ENCODE peak calls at places on chromosomes 4 and X, in four cellular contexts. B is tibial nerve, R is A549, C is breast epithelium. X is an unnamed sample.
A peak's percentile ranks its signal among the peaks of the same experiment; 100 is the strongest.

GRCh38 chr4:125244848-125245450 is 69.8 kb upstream of the FAT4 start:
- DNase-seq in B (no peak), C (no peak), R (no peak), X (no peak)

GRCh38 chr4:8217246-8217511 is 18.1 kb downstream of the SH3TC1 start:
- DNase-seq in C (no peak), B (no peak), R (no peak), X (no peak)

GRCh38 chrX:38513087-38513742 is 48.1 kb upstream of the TSPAN7 start:
- DNase-seq in C (no peak), R (peak; percentile 3), B (no peak), X (no peak)

GRCh38 chr4:181264908-181265307 is 978.3 kb upstream of the TENM3 start:
- DNase-seq in B (no peak), C (no peak), R (no peak), X (no peak)

GRCh38 chr4:37715889-37716402 is 29.8 kb upstream of the RELL1 start:
- DNase-seq in R (no peak), C (no peak), B (no peak), X (no peak)

GRCh38 chrX:6170424-6170823 is 58.2 kb downstream of the NLGN4X start:
- DNase-seq in R (no peak), B (no peak), C (no peak), X (no peak)

GRCh38 chrX:108123591-108124366 is 32.2 kb downstream of the ATG4A start:
- DNase-seq in C (no peak), B (no peak), R (no peak), X (no peak)

GRCh38 chr4:113974467-113974866 is 5.0 kb downstream of the ARSJ start:
- DNase-seq in C (no peak), R (no peak), B (no peak), X (no peak)

GRCh38 chr4:2254665-2255500 is 7.0 kb downstream of the MXD4 start:
- DNase-seq in R (no peak), B (peak; percentile 4), C (no peak), X (peak; percentile 24)

GRCh38 chr4:47374477-47374876 is 89.0 kb downstream of the COMMD8 start:
- DNase-seq in R (no peak), C (no peak), B (no peak), X (no peak)

GRCh38 chrX:103831803-103832544 is at the start of gene RAB9B:
- DNase-seq in B (peak; percentile 13), C (peak; percentile 52), R (no peak), X (peak; percentile 63)

GRCh38 chrX:130091976-130092522 is 18.2 kb downstream of the ELF4 start:
- DNase-seq in B (no peak), C (no peak), R (no peak), X (peak; percentile 61)

GRCh38 chr4:3291411-3291968 is 1.3 kb upstream of the RGS12 start:
- DNase-seq in C (peak; percentile 81), B (no peak), R (no peak), X (peak; percentile 78)

GRCh38 chr4:97500423-97500822 is 642.9 kb downstream of the STPG2 start:
- DNase-seq in B (no peak), C (no peak), R (no peak), X (no peak)

GRCh38 chrX:110248582-110248981 is 69.3 kb downstream of the AMMECR1 start:
- DNase-seq in C (no peak), B (no peak), R (no peak), X (no peak)

GRCh38 chrX:108114541-108114940 is 23.0 kb downstream of the ATG4A start:
- DNase-seq in C (no peak), R (no peak), B (no peak), X (no peak)

GRCh38 chr4:687048-687974 is 1.6 kb downstream of the SLC49A3 start:
- DNase-seq in B (peak; percentile 80), R (peak; percentile 87), C (peak; percentile 89), X (peak; percentile 99)

GRCh38 chr4:109729563-109730293 is at the start of gene PLA2G12A:
- DNase-seq in R (peak; percentile 56), B (peak; percentile 48), C (peak; percentile 88), X (peak; percentile 71)

GRCh38 chr4:41217020-41217333 is 2.6 kb upstream of the APBB2 start:
- DNase-seq in B (no peak), R (no peak), C (no peak), X (no peak)

GRCh38 chr4:41217373-41217772 is 3.0 kb upstream of the APBB2 start:
- DNase-seq in C (no peak), R (no peak), B (no peak), X (no peak)

GRCh38 chr4:41215155-41215554 is 813 bp upstream of the APBB2 start:
- DNase-seq in R (no peak), C (no peak), B (no peak), X (no peak)

GRCh38 chr4:41215969-41216293 is 1.6 kb upstream of the APBB2 start:
- DNase-seq in C (no peak), R (peak; percentile 21), B (no peak), X (no peak)

GRCh38 chr4:41216294-41217019 is 2.1 kb upstream of the APBB2 start:
- DNase-seq in B (peak; percentile 40), C (peak; percentile 67), R (peak; percentile 87), X (peak; percentile 83)
- TF ChIP-seq POLR2A in B (no peak), C (peak; percentile 35), R (peak; percentile 51), X (peak; percentile 75)

GRCh38 chr4:53103489-53103888 is 241.4 kb downstream of the RASL11B start:
- DNase-seq in R (no peak), C (no peak), B (no peak), X (no peak)

GRCh38 chr4:53100801-53101581 is 238.9 kb downstream of the RASL11B start:
- DNase-seq in B (no peak), C (no peak), R (no peak), X (no peak)

GRCh38 chr4:53105313-53105712 is 243.2 kb downstream of the RASL11B start:
- DNase-seq in R (no peak), C (no peak), B (no peak), X (no peak)
- H3K27ac ChIP-seq in R (no peak overlapping the region), C (no peak overlapping the region), B (no peak overlapping the region), X (no peak overlapping the region)

DNA sequence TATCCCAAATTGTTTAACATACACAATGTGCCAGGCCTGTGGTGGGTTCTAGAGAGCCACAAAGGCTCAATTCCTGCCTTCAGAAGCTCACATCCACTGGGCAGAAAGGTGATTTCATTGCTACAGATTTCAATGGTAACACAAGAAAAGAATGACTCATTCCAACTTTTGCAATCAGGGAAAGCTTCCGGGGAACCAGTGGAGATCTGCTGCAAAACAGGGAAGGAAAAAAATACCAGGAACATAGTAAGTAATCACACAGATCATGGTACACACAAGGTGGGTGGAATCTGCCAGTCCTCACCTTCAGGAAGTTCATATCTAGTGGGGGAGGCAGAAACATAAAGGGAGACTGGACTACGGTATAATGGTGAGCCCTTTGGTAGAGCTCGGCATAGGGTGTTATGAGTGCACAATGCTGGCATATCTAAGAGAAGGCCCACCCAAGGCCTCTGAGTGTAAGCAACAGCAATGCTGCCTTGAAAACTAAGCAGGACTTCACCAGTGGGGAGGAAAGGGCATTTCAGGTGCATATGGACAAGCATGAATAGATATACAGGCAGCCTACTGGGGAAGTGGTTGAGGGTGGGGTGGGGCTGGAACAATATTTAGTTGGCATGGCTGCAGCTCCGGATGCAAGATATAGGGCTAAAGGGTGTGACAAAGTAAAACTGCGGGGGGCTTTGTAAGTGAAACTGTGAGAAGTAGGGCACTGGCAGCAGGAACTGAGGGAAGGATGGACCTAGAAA is 24.2 kb downstream of the GPRIN3 start:
- DNase-seq in R (peak; percentile 74), C (no peak), B (no peak), X (no peak)
- H3K4me1 ChIP-seq in R (peaks cover 68% of the 10 kb centered on the region), C (no peaks in the 10 kb centered on the region), B (no peaks in the 10 kb centered on the region), X (no peaks in the 10 kb centered on the region)

GRCh38 chr4:185817403-185817818 is 5.4 kb upstream of the SORBS2 start:
- DNase-seq in C (peak; percentile 79), B (no peak), R (no peak), X (no peak)

GRCh38 chr4:185810746-185811508 is 1.1 kb downstream of the SORBS2 start:
- DNase-seq in R (no peak), B (no peak), C (no peak), X (no peak)

GRCh38 chr4:185809517-185810071 is 2.4 kb downstream of the SORBS2 start:
- DNase-seq in R (no peak), C (no peak), B (no peak), X (no peak)

GRCh38 chr4:185813133-185813532 is 1.1 kb upstream of the SORBS2 start:
- DNase-seq in C (no peak), B (no peak), R (no peak), X (no peak)

GRCh38 chr4:185811509-185812364 is at the start of gene SORBS2:
- DNase-seq in C (peak; percentile 65), R (no peak), B (no peak), X (no peak)
- TF ChIP-seq POLR2A in C (no peak), R (no peak), B (no peak), X (peak; percentile 43)

GRCh38 chrX:67545772-67546495 is 2.1 kb downstream of the AR start:
- DNase-seq in B (no peak), R (peak; percentile 18), C (no peak), X (no peak)

GRCh38 chrX:67546496-67547423 is 2.9 kb downstream of the AR start:
- DNase-seq in R (no peak), C (no peak), B (no peak), X (no peak)

GRCh38 chrX:67543818-67544217 is at the start of gene AR:
- DNase-seq in C (peak; percentile 80), B (peak; percentile 47), R (peak; percentile 74), X (peak; percentile 32)

GRCh38 chrX:67544871-67545771 is 1.3 kb downstream of the AR start:
- DNase-seq in R (peak; percentile 24), C (no peak), B (no peak), X (peak; percentile 16)

GRCh38 chrX:67544281-67544680 is 460 bp downstream of the AR start:
- DNase-seq in C (no peak), B (no peak), R (peak; percentile 18), X (no peak)
- H3K27ac ChIP-seq in C (peak overlapping the region; percentile 22), B (no peak overlapping the region), R (peak overlapping the region; percentile 86), X (no peak overlapping the region)

X was measured in adrenal gland.